ENCODE peak calls at places on chromosomes 13 and 19, in six cellular contexts. One of them, this sample, is unnamed.

GRCh38 chr19:41398603-41399002 is 985 bp downstream of the BCKDHA start:
- DNase-seq in GM23248: peak; percentile 18
- DNase-seq in tibial artery: no peak
- DNase-seq in left ventricle myocardium inferior: no peak
- DNase-seq in A673: no peak
- DNase-seq in breast epithelium: no peak
- DNase-seq in this sample: no peak

GRCh38 chr13:80454245-80454644 is 113.3 kb upstream of the SPRY2 start:
- DNase-seq in GM23248: no peak
- DNase-seq in tibial artery: no peak
- DNase-seq in left ventricle myocardium inferior: no peak
- DNase-seq in A673: no peak
- DNase-seq in breast epithelium: no peak
- DNase-seq in this sample: no peak

GRCh38 chr19:33868076-33868735 is 71.5 kb downstream of the KCTD15 start:
- DNase-seq in GM23248: peak; percentile 24
- DNase-seq in tibial artery: no peak
- DNase-seq in left ventricle myocardium inferior: no peak
- DNase-seq in A673: no peak
- DNase-seq in breast epithelium: no peak
- DNase-seq in this sample: no peak

GRCh38 chr13:41188584-41188983 is 5.8 kb downstream of the KBTBD7 start:
- DNase-seq in GM23248: peak; percentile 16
- DNase-seq in tibial artery: no peak
- DNase-seq in left ventricle myocardium inferior: no peak
- DNase-seq in A673: no peak
- DNase-seq in breast epithelium: no peak
- DNase-seq in this sample: no peak

GRCh38 chr13:39038569-39038898 is 278 bp downstream of the NHLRC3 start:
- DNase-seq in GM23248: peak; percentile 58
- DNase-seq in tibial artery: no peak
- DNase-seq in left ventricle myocardium inferior: no peak
- DNase-seq in A673: peak; percentile 63
- DNase-seq in breast epithelium: no peak
- DNase-seq in this sample: no peak

GRCh38 chr13:21326155-21327030 is 132.7 kb downstream of the ZDHHC20 start:
- DNase-seq in GM23248: peak; percentile 88
- DNase-seq in tibial artery: no peak
- DNase-seq in left ventricle myocardium inferior: no peak
- DNase-seq in A673: no peak
- DNase-seq in breast epithelium: no peak
- DNase-seq in this sample: peak; percentile 77

GRCh38 chr19:45423589-45424190 is at the start of gene ERCC1:
- DNase-seq in GM23248: peak; percentile 96
- DNase-seq in tibial artery: peak; percentile 94
- DNase-seq in left ventricle myocardium inferior: peak; percentile 96
- DNase-seq in A673: peak; percentile 97
- DNase-seq in breast epithelium: peak; percentile 93
- DNase-seq in this sample: peak; percentile 68

GRCh38 chr13:93249259-93249917 is 22.8 kb downstream of the GPC6 start:
- DNase-seq in GM23248: peak; percentile 88
- DNase-seq in tibial artery: no peak
- DNase-seq in left ventricle myocardium inferior: no peak
- DNase-seq in A673: peak; percentile 83
- DNase-seq in breast epithelium: no peak
- DNase-seq in this sample: no peak

GRCh38 chr19:42330521-42330835 is 5.0 kb downstream of the MEGF8 start:
- DNase-seq in GM23248: peak; percentile 30
- DNase-seq in tibial artery: peak; percentile 37
- DNase-seq in left ventricle myocardium inferior: no peak
- DNase-seq in A673: no peak
- DNase-seq in breast epithelium: no peak
- DNase-seq in this sample: no peak

GRCh38 chr13:108326318-108326717 is 56.8 kb downstream of the TNFSF13B start:
- DNase-seq in GM23248: no peak
- DNase-seq in tibial artery: no peak
- DNase-seq in left ventricle myocardium inferior: no peak
- DNase-seq in A673: peak; percentile 21
- DNase-seq in breast epithelium: no peak
- DNase-seq in this sample: no peak

GRCh38 chr13:24683833-24684599 is 3.8 kb downstream of the ATP12A start:
- DNase-seq in GM23248: peak; percentile 70
- DNase-seq in tibial artery: peak; percentile 54
- DNase-seq in left ventricle myocardium inferior: peak; percentile 46
- DNase-seq in A673: peak; percentile 79
- DNase-seq in breast epithelium: no peak
- DNase-seq in this sample: no peak

GRCh38 chr13:42644841-42645240 is 70.9 kb downstream of the TNFSF11 start:
- DNase-seq in GM23248: no peak
- DNase-seq in tibial artery: no peak
- DNase-seq in left ventricle myocardium inferior: no peak
- DNase-seq in A673: peak; percentile 66
- DNase-seq in breast epithelium: no peak
- DNase-seq in this sample: no peak

GRCh38 chr19:17281391-17282304 is at the start of gene ANKLE1:
- DNase-seq in GM23248: peak; percentile 50
- DNase-seq in tibial artery: no peak
- DNase-seq in left ventricle myocardium inferior: peak; percentile 27
- DNase-seq in A673: peak; percentile 73
- DNase-seq in breast epithelium: no peak
- DNase-seq in this sample: no peak

GRCh38 chr19:33063356-33064116 is 1.2 kb downstream of the RHPN2 start:
- DNase-seq in GM23248: no peak
- DNase-seq in tibial artery: no peak
- DNase-seq in left ventricle myocardium inferior: no peak
- DNase-seq in A673: peak; percentile 60
- DNase-seq in breast epithelium: no peak
- DNase-seq in this sample: no peak

GRCh38 chr13:99974939-99975561 is 3.5 kb upstream of the ZIC5 start:
- DNase-seq in GM23248: no peak
- DNase-seq in tibial artery: no peak
- DNase-seq in left ventricle myocardium inferior: no peak
- DNase-seq in A673: no peak
- DNase-seq in breast epithelium: no peak
- DNase-seq in this sample: no peak

GRCh38 chr19:6723108-6723618 is 2.7 kb upstream of the C3 start:
- DNase-seq in GM23248: peak; percentile 61
- DNase-seq in tibial artery: peak; percentile 66
- DNase-seq in left ventricle myocardium inferior: peak; percentile 56
- DNase-seq in A673: peak; percentile 34
- DNase-seq in breast epithelium: peak; percentile 67
- DNase-seq in this sample: no peak

GRCh38 chr19:19319725-19320361 is 466 bp downstream of the SUGP1 start:
- DNase-seq in GM23248: peak; percentile 36
- DNase-seq in tibial artery: no peak
- DNase-seq in left ventricle myocardium inferior: no peak
- DNase-seq in A673: no peak
- DNase-seq in breast epithelium: no peak
- DNase-seq in this sample: no peak

GRCh38 chr19:38852231-38853044 is 2.7 kb upstream of the HNRNPL start:
- DNase-seq in GM23248: peak; percentile 93
- DNase-seq in tibial artery: peak; percentile 57
- DNase-seq in left ventricle myocardium inferior: peak; percentile 69
- DNase-seq in A673: peak; percentile 50
- DNase-seq in breast epithelium: peak; percentile 60
- DNase-seq in this sample: peak; percentile 31

GRCh38 chr19:6856749-6857372 is 30.5 kb upstream of the ADGRE1 start:
- DNase-seq in GM23248: peak; percentile 15
- DNase-seq in tibial artery: no peak
- DNase-seq in left ventricle myocardium inferior: no peak
- DNase-seq in A673: no peak
- DNase-seq in breast epithelium: no peak
- DNase-seq in this sample: no peak

GRCh38 chr19:46791944-46792343 is 3.5 kb upstream of the SLC1A5 start:
- DNase-seq in GM23248: no peak
- DNase-seq in tibial artery: no peak
- DNase-seq in left ventricle myocardium inferior: no peak
- DNase-seq in A673: peak; percentile 54
- DNase-seq in breast epithelium: no peak
- DNase-seq in this sample: no peak

GRCh38 chr13:90238433-90238832 is 1109.1 kb upstream of the MIR17HG start:
- DNase-seq in GM23248: no peak
- DNase-seq in tibial artery: no peak
- DNase-seq in left ventricle myocardium inferior: no peak
- DNase-seq in A673: no peak
- DNase-seq in breast epithelium: no peak
- DNase-seq in this sample: no peak

GRCh38 chr13:89688908-89689307 is 1658.6 kb upstream of the MIR17HG start:
- DNase-seq in GM23248: no peak
- DNase-seq in tibial artery: no peak
- DNase-seq in left ventricle myocardium inferior: peak; percentile 34
- DNase-seq in A673: no peak
- DNase-seq in breast epithelium: no peak
- DNase-seq in this sample: peak; percentile 44

GRCh38 chr13:87941244-87941643 is 270.1 kb downstream of the SLITRK5 start:
- DNase-seq in GM23248: no peak
- DNase-seq in tibial artery: no peak
- DNase-seq in left ventricle myocardium inferior: no peak
- DNase-seq in A673: no peak
- DNase-seq in breast epithelium: no peak
- DNase-seq in this sample: no peak

GRCh38 chr19:46713781-46714522 is 3.0 kb downstream of the PRKD2 start:
- DNase-seq in GM23248: peak; percentile 91
- DNase-seq in tibial artery: peak; percentile 96
- DNase-seq in left ventricle myocardium inferior: peak; percentile 91
- DNase-seq in A673: peak; percentile 80
- DNase-seq in breast epithelium: peak; percentile 96
- DNase-seq in this sample: no peak

GRCh38 chr13:57552441-57552840 is 79.1 kb upstream of the PCDH17 start:
- DNase-seq in GM23248: no peak
- DNase-seq in tibial artery: no peak
- DNase-seq in left ventricle myocardium inferior: no peak
- DNase-seq in A673: no peak
- DNase-seq in breast epithelium: peak; percentile 20
- DNase-seq in this sample: no peak

GRCh38 chr13:33545492-33545891 is 259.9 kb upstream of the STARD13 start:
- DNase-seq in GM23248: no peak
- DNase-seq in tibial artery: no peak
- DNase-seq in left ventricle myocardium inferior: no peak
- DNase-seq in A673: peak; percentile 52
- DNase-seq in breast epithelium: no peak
- DNase-seq in this sample: no peak
- H3K27ac ChIP-seq in GM23248: no peak overlapping the region
- H3K27ac ChIP-seq in tibial artery: peak overlapping the region; percentile 96
- H3K27ac ChIP-seq in left ventricle myocardium inferior: peak overlapping the region; percentile 94
- H3K27ac ChIP-seq in A673: no peak overlapping the region
- H3K27ac ChIP-seq in breast epithelium: peak overlapping the region; percentile 98
- H3K27ac ChIP-seq in this sample: peak overlapping the region; percentile 37

DNA sequence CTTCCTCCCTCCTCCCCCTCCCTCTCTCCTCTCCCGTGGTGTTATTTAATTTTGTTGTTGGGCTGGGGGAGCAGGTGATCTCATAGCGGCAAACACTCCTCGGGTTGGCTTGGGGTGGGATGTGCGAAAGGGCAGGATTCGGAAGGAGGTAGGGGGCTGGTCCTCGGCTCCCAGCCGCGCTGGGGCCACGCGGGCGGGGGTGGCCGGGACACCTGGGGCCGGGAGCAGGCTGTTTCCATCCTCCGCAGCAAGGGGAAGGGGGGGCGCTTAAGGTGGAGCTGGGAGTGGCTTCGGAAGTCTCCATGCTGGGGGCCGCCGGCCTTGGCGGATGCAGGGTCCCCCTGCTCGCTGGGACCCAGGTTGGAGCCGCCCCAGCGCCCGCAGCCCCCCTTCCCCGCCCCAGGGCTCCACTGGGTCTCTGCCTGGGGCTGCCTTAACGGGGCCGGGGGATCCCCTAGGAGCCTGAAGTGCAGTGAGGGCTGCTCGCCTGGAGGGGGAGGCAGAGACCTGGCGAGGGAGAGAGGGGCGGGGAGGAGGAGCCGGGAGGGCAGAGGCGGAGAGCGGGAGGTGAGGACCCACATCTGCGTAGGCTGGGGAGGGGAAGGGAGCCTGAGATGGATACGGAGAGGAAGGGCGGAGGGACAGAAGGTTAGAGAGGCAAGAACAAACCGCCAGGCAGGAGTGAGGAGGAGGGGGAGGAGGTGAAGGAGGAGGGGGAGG is 365 bp upstream of the CA11 start:
- DNase-seq in GM23248: peak; percentile 87
- DNase-seq in tibial artery: peak; percentile 84
- DNase-seq in left ventricle myocardium inferior: peak; percentile 88
- DNase-seq in A673: peak; percentile 97
- DNase-seq in breast epithelium: peak; percentile 84
- DNase-seq in this sample: peak; percentile 82
- H3K27ac ChIP-seq in GM23248: no peak overlapping the region
- H3K27ac ChIP-seq in tibial artery: peak overlapping the region; percentile 88
- H3K27ac ChIP-seq in left ventricle myocardium inferior: peak overlapping the region; percentile 87
- H3K27ac ChIP-seq in A673: peak overlapping the region; percentile 77
- H3K27ac ChIP-seq in breast epithelium: peak overlapping the region; percentile 87
- H3K27ac ChIP-seq in this sample: peak overlapping the region; percentile 95

DNA sequence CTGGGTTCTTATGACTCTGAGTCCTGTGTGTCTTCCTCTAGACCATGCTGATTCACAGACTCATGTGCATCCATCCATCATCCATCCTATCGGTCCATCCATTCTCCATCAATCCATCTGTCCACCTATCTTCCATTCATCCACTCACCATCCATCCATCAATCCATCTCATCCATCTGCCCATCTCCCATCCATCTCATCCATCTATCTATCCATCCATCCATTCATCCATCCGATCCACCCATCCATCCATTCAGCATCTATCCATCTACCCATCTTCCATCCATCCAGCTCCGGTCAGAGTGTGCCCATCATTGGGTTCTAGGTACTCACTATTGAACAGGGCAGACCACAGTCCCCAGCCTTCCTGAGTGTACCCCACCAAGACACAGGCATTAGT is 75.6 kb downstream of the SLC7A1 start:
- DNase-seq in GM23248: no peak
- DNase-seq in tibial artery: no peak
- DNase-seq in left ventricle myocardium inferior: no peak
- DNase-seq in A673: no peak
- DNase-seq in breast epithelium: no peak
- DNase-seq in this sample: no peak
- H3K27ac ChIP-seq in GM23248: peak overlapping the region; percentile 94
- H3K27ac ChIP-seq in tibial artery: peak overlapping the region; percentile 62
- H3K27ac ChIP-seq in left ventricle myocardium inferior: no peak overlapping the region
- H3K27ac ChIP-seq in A673: no peak overlapping the region
- H3K27ac ChIP-seq in breast epithelium: peak overlapping the region; percentile 5
- H3K27ac ChIP-seq in this sample: no peak overlapping the region

GRCh38 chr19:2041686-2042484 is 9.2 kb downstream of the MKNK2 start:
- DNase-seq in GM23248: peak; percentile 86
- DNase-seq in tibial artery: peak; percentile 96
- DNase-seq in left ventricle myocardium inferior: peak; percentile 98
- DNase-seq in A673: peak; percentile 98
- DNase-seq in breast epithelium: peak; percentile 99
- DNase-seq in this sample: peak; percentile 98
- H3K27ac ChIP-seq in GM23248: no peak overlapping the region
- H3K27ac ChIP-seq in tibial artery: peak overlapping the region; percentile 81
- H3K27ac ChIP-seq in left ventricle myocardium inferior: peak overlapping the region; percentile 100
- H3K27ac ChIP-seq in A673: peak overlapping the region; percentile 96
- H3K27ac ChIP-seq in breast epithelium: peak overlapping the region; percentile 96
- H3K27ac ChIP-seq in this sample: peak overlapping the region; percentile 98

This sample was measured in caudate nucleus.